ENCODE peak calls at places on chromosome 14, in four cellular contexts. One of them, this sample, is unnamed.

GRCh38 chr14:72535485-72535884 is 358.4 kb downstream of the DPF3 start:
- DNase-seq in NT2/D1: no peak
- DNase-seq in fibroblast of lung: no peak
- DNase-seq in neural progenitor cell: no peak
- DNase-seq in this sample: no peak

GRCh38 chr14:91169951-91170350 is 56.1 kb downstream of the DGLUCY start:
- DNase-seq in NT2/D1: no peak
- DNase-seq in fibroblast of lung: no peak
- DNase-seq in neural progenitor cell: no peak
- DNase-seq in this sample: no peak

GRCh38 chr14:100341301-100342031 is 18.3 kb downstream of the SLC25A47 start:
- DNase-seq in NT2/D1: no peak
- DNase-seq in fibroblast of lung: peak; percentile 78
- DNase-seq in neural progenitor cell: no peak
- DNase-seq in this sample: no peak

GRCh38 chr14:37061697-37062096 is 110.7 kb downstream of the SLC25A21 start:
- DNase-seq in NT2/D1: no peak
- DNase-seq in fibroblast of lung: peak; percentile 78
- DNase-seq in neural progenitor cell: no peak
- DNase-seq in this sample: no peak

GRCh38 chr14:96741151-96741977 is 55.8 kb upstream of the VRK1 start:
- DNase-seq in NT2/D1: no peak
- DNase-seq in fibroblast of lung: peak; percentile 30
- DNase-seq in neural progenitor cell: peak; percentile 79
- DNase-seq in this sample: peak; percentile 89

GRCh38 chr14:91373591-91374245 is 43.9 kb downstream of the CCDC88C start:
- DNase-seq in NT2/D1: no peak
- DNase-seq in fibroblast of lung: no peak
- DNase-seq in neural progenitor cell: no peak
- DNase-seq in this sample: no peak

GRCh38 chr14:99273025-99273723 is 1.2 kb upstream of the BCL11B start:
- DNase-seq in NT2/D1: no peak
- DNase-seq in fibroblast of lung: peak; percentile 17
- DNase-seq in neural progenitor cell: peak; percentile 68
- DNase-seq in this sample: peak; percentile 94

GRCh38 chr14:71190691-71191090 is 283.4 kb downstream of the PCNX1 start:
- DNase-seq in NT2/D1: no peak
- DNase-seq in fibroblast of lung: no peak
- DNase-seq in neural progenitor cell: peak; percentile 15
- DNase-seq in this sample: no peak

GRCh38 chr14:95562892-95563685 is 28.2 kb downstream of the GLRX5 start:
- DNase-seq in NT2/D1: no peak
- DNase-seq in fibroblast of lung: no peak
- DNase-seq in neural progenitor cell: no peak
- DNase-seq in this sample: peak; percentile 36

GRCh38 chr14:103700753-103701490 is 14.3 kb downstream of the XRCC3 start:
- DNase-seq in NT2/D1: no peak
- DNase-seq in fibroblast of lung: no peak
- DNase-seq in neural progenitor cell: no peak
- DNase-seq in this sample: no peak

GRCh38 chr14:98131406-98131805 is 1140.6 kb downstream of the BCL11B start:
- DNase-seq in NT2/D1: no peak
- DNase-seq in fibroblast of lung: peak; percentile 75
- DNase-seq in neural progenitor cell: no peak
- DNase-seq in this sample: no peak

GRCh38 chr14:92690171-92691011 is 58.0 kb downstream of the LGMN start:
- DNase-seq in NT2/D1: no peak
- DNase-seq in fibroblast of lung: peak; percentile 61
- DNase-seq in neural progenitor cell: no peak
- DNase-seq in this sample: peak; percentile 75

GRCh38 chr14:64700894-64701293 is 3.3 kb upstream of the PLEKHG3 start:
- DNase-seq in NT2/D1: no peak
- DNase-seq in fibroblast of lung: no peak
- DNase-seq in neural progenitor cell: no peak
- DNase-seq in this sample: peak; percentile 39

GRCh38 chr14:64702493-64703392 is 1.5 kb upstream of the PLEKHG3 start:
- DNase-seq in NT2/D1: no peak
- DNase-seq in fibroblast of lung: no peak
- DNase-seq in neural progenitor cell: peak; percentile 83
- DNase-seq in this sample: peak; percentile 96

GRCh38 chr14:64703393-64704144 is 655 bp upstream of the PLEKHG3 start:
- DNase-seq in NT2/D1: no peak
- DNase-seq in fibroblast of lung: peak; percentile 46
- DNase-seq in neural progenitor cell: peak; percentile 78
- DNase-seq in this sample: no peak

GRCh38 chr14:64700290-64700689 is 3.9 kb upstream of the PLEKHG3 start:
- DNase-seq in NT2/D1: no peak
- DNase-seq in fibroblast of lung: no peak
- DNase-seq in neural progenitor cell: no peak
- DNase-seq in this sample: no peak

GRCh38 chr14:64701660-64702059 is 2.6 kb upstream of the PLEKHG3 start:
- DNase-seq in NT2/D1: no peak
- DNase-seq in fibroblast of lung: no peak
- DNase-seq in neural progenitor cell: peak; percentile 70
- DNase-seq in this sample: peak; percentile 72
- H3K4me1 ChIP-seq in NT2/D1: peaks cover 2% of the 10 kb centered on the region
- H3K4me1 ChIP-seq in fibroblast of lung: peaks cover 7% of the 10 kb centered on the region
- H3K4me1 ChIP-seq in neural progenitor cell: peaks cover 57% of the 10 kb centered on the region
- H3K4me1 ChIP-seq in this sample: peaks cover 25% of the 10 kb centered on the region

GRCh38 chr14:30373053-30373849 is 185.7 kb upstream of the G2E3 start:
- DNase-seq in NT2/D1: no peak
- DNase-seq in fibroblast of lung: no peak
- DNase-seq in neural progenitor cell: no peak
- DNase-seq in this sample: no peak
- H3K9ac ChIP-seq in NT2/D1: no peak overlapping the region
- H3K9ac ChIP-seq in fibroblast of lung: no peak overlapping the region
- H3K9ac ChIP-seq in neural progenitor cell: no peak overlapping the region
- H3K9ac ChIP-seq in this sample: no peak overlapping the region

GRCh38 chr14:66070542-66071319 is 415.4 kb upstream of the CCDC196 start:
- DNase-seq in NT2/D1: peak; percentile 40
- DNase-seq in fibroblast of lung: no peak
- DNase-seq in neural progenitor cell: peak; percentile 78
- DNase-seq in this sample: peak; percentile 97

GRCh38 chr14:66074546-66074945 is 411.6 kb upstream of the CCDC196 start:
- DNase-seq in NT2/D1: no peak
- DNase-seq in fibroblast of lung: peak; percentile 2
- DNase-seq in neural progenitor cell: peak; percentile 41
- DNase-seq in this sample: no peak

GRCh38 chr14:66076166-66076565 is 410.0 kb upstream of the CCDC196 start:
- DNase-seq in NT2/D1: no peak
- DNase-seq in fibroblast of lung: peak; percentile 9
- DNase-seq in neural progenitor cell: no peak
- DNase-seq in this sample: no peak

GRCh38 chr14:66069830-66070541 is 416.2 kb upstream of the CCDC196 start:
- DNase-seq in NT2/D1: no peak
- DNase-seq in fibroblast of lung: peak; percentile 61
- DNase-seq in neural progenitor cell: no peak
- DNase-seq in this sample: no peak

GRCh38 chr14:66072190-66072905 is 413.8 kb upstream of the CCDC196 start:
- DNase-seq in NT2/D1: no peak
- DNase-seq in fibroblast of lung: no peak
- DNase-seq in neural progenitor cell: no peak
- DNase-seq in this sample: no peak
- H3K4me1 ChIP-seq in NT2/D1: no peaks in the 10 kb centered on the region
- H3K4me1 ChIP-seq in fibroblast of lung: no peaks in the 10 kb centered on the region
- H3K4me1 ChIP-seq in neural progenitor cell: peaks cover 17% of the 10 kb centered on the region
- H3K4me1 ChIP-seq in this sample: peaks cover 7% of the 10 kb centered on the region

GRCh38 chr14:76941544-76942287 is 86.8 kb downstream of the IRF2BPL start:
- DNase-seq in NT2/D1: no peak
- DNase-seq in fibroblast of lung: no peak
- DNase-seq in neural progenitor cell: no peak
- DNase-seq in this sample: peak; percentile 73
- H3K9ac ChIP-seq in NT2/D1: no peak overlapping the region
- H3K9ac ChIP-seq in fibroblast of lung: no peak overlapping the region
- H3K9ac ChIP-seq in neural progenitor cell: no peak overlapping the region
- H3K9ac ChIP-seq in this sample: no peak overlapping the region

GRCh38 chr14:88166616-88167015 is 156.5 kb downstream of the KCNK10 start:
- DNase-seq in NT2/D1: no peak
- DNase-seq in fibroblast of lung: peak; percentile 70
- DNase-seq in neural progenitor cell: no peak
- DNase-seq in this sample: peak; percentile 35
- H3K4me1 ChIP-seq in NT2/D1: no peaks in the 10 kb centered on the region
- H3K4me1 ChIP-seq in fibroblast of lung: no peaks in the 10 kb centered on the region
- H3K4me1 ChIP-seq in neural progenitor cell: no peaks in the 10 kb centered on the region
- H3K4me1 ChIP-seq in this sample: no peaks in the 10 kb centered on the region

This sample was measured in endodermal cell.